ENCODE peak calls at places on chromosome 20, in six cellular contexts. E is glutamatergic neuron, W is AG09309, I is heart right ventricle, T is A549, U is RWPE1. V is an unnamed sample.

GRCh38 chr20:22583773-22584629 is at the start of gene FOXA2:
- DNase-seq in I (no peak), W (no peak), E (no peak), T (peak), U (peak), V (no peak)

GRCh38 chr20:36407196-36407733 is 101.1 kb downstream of the DLGAP4 start:
- DNase-seq in T (no peak), W (no peak), E (no peak), I (no peak), U (peak), V (no peak)

GRCh38 chr20:49184691-49185070 is 3.5 kb downstream of the STAU1 start:
- DNase-seq in I (no peak), T (no peak), W (no peak), E (no peak), U (no peak), V (no peak)

GRCh38 chr20:37526238-37526838 is 1.3 kb downstream of the BLCAP start:
- DNase-seq in E (no peak), I (peak), U (peak), T (no peak), W (no peak), V (peak)

GRCh38 chr20:57513199-57513598 is 11.7 kb downstream of the CTCFL start:
- DNase-seq in T (no peak), I (no peak), E (no peak), W (no peak), U (no peak), V (no peak)

GRCh38 chr20:36573103-36573797 is at the start of gene TGIF2:
- DNase-seq in E (peak), I (peak), W (no peak), T (peak), U (peak), V (peak)

GRCh38 chr20:17417221-17417620 is 114.0 kb downstream of the BFSP1 start:
- DNase-seq in T (no peak), W (no peak), E (no peak), I (no peak), U (no peak), V (no peak)

GRCh38 chr20:53737404-53738038 is 143.9 kb upstream of the ZNF217 start:
- DNase-seq in W (no peak), U (no peak), E (no peak), I (no peak), T (no peak), V (no peak)

GRCh38 chr20:13654463-13655023 is 15.8 kb upstream of the TASP1 start:
- DNase-seq in E (no peak), T (no peak), U (no peak), I (peak), W (no peak), V (no peak)

GRCh38 chr20:17169575-17170136 is 57.2 kb upstream of the PCSK2 start:
- DNase-seq in U (no peak), I (no peak), E (peak), W (no peak), T (no peak), V (no peak)

GRCh38 chr20:20452254-20452676 is 84.4 kb downstream of the INSM1 start:
- DNase-seq in I (peak), U (peak), W (peak), T (no peak), E (peak), V (peak)

GRCh38 chr20:9515761-9516657 is 1.6 kb downstream of the LAMP5 start:
- DNase-seq in I (peak), T (no peak), E (peak), U (no peak), W (no peak), V (no peak)

DNA sequence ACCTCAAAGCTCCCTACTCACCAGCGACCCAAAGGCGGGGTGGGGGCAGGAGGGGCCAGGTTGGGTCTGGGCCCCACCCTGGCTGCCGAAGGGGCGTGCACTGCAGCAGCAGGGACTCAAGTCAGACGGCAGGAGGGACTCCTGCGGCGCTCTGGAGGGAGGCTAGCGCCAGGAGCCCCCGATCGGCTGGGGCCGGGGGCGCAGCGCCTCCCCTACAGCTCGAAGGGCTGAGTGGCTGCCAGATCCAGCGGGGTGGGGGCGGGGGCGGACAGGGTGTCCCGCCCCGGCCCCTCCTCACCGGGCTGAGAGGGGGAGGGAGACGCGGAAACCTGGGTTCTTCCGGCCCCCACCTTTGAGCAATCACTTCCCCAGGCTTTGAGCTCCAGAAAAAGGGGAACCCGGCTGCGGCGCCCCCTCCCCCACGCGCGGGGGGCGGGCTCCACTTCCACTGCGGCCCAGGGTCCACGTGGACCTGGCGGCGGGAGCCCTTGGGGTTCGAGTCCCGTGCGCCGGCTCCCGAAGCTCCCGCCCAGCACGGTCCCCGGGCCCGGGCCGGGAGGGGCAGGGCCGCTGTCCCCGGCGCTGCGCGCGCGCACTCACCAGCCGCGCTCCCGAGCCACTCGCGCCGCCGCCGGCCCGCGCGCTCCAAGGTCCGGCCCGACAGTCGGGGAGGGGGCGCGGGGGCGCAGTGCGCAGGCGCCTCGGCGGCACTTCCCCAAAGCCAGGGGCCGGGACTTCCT is at the start of gene RGS19:
- DNase-seq in U (no peak), I (peak), E (peak), T (no peak), W (no peak), V (peak)
- TF ChIP-seq CTCF in U (no peak), I (no peak), E (no peak), T (no peak), W (no peak), V (no peak)

DNA sequence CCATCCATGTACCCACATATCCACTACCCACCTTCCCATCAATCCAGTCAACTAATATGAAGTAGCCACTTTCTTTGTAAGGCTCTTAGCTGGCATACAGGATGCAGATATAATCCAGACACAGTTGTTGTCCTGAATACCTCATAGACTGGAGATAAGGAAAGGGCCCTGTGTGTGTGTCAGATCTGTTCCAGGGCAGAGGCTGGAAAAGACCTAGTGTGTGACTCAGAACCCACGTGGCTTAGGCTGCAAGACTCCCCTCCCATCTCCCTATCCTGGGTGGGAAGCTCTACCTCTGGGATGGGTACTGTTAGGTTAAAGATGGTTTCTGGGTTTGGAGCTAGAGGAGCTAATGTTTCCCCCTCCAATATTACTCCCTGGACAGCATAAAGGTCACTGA is 3.6 kb downstream of the BPIFA1 start:
- DNase-seq in U (no peak), I (no peak), T (no peak), E (no peak), W (no peak), V (no peak)
- TF ChIP-seq CTCF in U (no peak), I (no peak), T (no peak), E (no peak), W (no peak), V (no peak)

GRCh38 chr20:63487116-63487764 is 11.6 kb downstream of the EEF1A2 start:
- DNase-seq in W (no peak), I (no peak), T (no peak), U (no peak), E (peak), V (no peak)

GRCh38 chr20:63487781-63488241 is 11.1 kb downstream of the EEF1A2 start:
- DNase-seq in T (no peak), E (peak), W (no peak), I (no peak), U (no peak), V (no peak)

GRCh38 chr20:63486300-63486855 is 12.5 kb downstream of the EEF1A2 start:
- DNase-seq in I (no peak), W (no peak), U (no peak), E (no peak), T (no peak), V (no peak)

GRCh38 chr20:63490416-63490815 is 8.5 kb downstream of the EEF1A2 start:
- DNase-seq in T (no peak), E (no peak), U (no peak), W (no peak), I (no peak), V (no peak)

DNA sequence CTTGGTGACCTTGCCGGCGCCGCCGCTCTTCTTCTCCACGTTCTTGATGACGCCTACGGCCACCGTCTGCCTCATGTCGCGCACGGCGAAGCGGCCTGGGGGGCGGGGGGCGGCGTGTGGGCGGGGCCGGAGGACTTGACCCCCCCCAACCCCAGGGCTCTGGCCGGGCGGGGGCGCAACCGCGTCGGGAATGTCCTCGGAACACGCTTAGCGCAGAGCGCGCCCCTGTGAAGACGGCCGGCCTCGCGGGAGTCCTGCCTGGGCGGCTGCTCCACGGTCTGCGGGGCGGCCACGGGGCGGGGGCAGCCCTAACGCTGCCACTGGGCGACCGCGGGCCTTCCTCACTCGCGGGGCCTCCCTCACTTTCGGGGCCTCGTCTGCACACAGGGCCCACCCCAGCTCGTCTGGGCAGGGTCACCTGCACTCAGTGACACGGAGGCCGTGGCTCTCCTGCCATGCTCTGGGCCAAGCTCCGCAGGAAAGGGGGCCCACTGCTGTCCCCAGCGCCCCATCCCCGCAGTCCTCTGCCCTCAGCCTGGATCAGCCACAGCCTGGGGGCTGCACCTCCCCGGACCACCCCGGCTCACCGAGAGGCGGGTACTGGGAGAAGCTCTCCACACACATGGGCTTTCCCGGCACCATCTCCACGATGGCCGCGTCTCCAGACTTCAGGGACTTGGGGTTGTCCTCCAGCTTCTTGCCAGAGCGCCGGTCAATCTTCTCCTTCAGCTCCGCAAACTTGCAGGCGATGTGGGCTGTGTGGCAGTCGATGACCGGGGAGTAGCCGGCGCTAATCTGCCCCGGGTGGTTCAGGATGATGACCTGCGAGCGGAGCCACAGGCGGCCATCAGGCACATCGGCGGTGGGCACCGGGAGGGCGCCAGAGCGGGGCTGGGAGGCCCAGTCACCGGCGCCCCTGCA is 10.3 kb downstream of the EEF1A2 start:
- DNase-seq in I (no peak), T (no peak), U (no peak), E (peak), W (no peak), V (no peak)
- TF ChIP-seq CTCF in I (no peak), T (no peak), U (no peak), E (no peak), W (no peak), V (no peak)

GRCh38 chr20:64245746-64246595 is 9.6 kb upstream of the PCMTD2 start:
- DNase-seq in U (no peak), I (no peak), W (no peak), T (no peak), E (no peak), V (no peak)
- TF ChIP-seq CTCF in U (no peak), I (no peak), W (no peak), T (no peak), E (no peak), V (no peak)

DNA sequence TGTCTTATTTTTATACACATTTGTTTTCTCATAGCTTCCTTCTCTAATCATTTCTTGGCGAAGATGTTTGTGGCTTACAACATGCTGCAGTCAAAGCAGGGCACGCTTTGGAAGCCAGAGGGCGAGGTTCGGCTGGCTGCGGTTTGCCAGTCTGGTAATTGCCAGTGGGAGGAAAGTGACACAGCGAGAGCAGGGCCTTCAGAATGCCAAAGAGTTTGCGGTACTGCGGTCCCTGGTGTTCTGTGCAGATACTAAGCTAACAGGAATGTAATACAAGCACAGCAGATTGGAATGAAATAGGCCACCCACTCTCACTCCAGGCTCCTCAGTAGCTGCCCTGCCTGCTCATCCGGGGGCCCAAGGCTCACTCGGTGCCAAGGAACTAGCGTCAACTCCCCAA is 58.7 kb upstream of the TGM3 start:
- DNase-seq in I (peak), E (no peak), U (peak), T (no peak), W (peak), V (no peak)
- TF ChIP-seq CTCF in I (no peak), E (no peak), U (peak), T (no peak), W (peak), V (no peak)

DNA sequence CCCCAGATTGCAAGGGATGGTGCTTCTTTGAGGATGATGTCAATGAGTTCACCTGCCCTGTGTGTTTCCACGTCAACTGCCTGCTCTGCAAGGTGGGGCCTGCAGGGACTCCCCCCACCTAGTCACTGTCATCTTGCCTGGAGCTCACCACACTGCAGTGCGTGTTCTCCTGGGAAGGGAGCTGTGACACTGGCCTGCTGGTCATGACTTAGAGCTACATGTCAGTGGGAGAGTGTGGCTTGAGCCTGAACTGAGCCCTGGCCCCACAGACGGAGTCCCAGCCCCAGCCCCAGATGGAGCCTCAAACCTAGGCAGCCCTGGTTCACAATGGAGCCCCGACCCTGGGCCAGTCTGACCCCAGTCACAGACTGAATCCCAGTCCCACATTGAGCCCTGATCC is 19.3 kb downstream of the RBCK1 start:
- DNase-seq in U (no peak), T (no peak), I (no peak), W (no peak), E (no peak), V (no peak)
- TF ChIP-seq CTCF in U (no peak), T (no peak), I (no peak), W (no peak), E (no peak), V (no peak)